ENCODE peak calls at places on chromosome 13, in nine cellular contexts. One of them, this sample, is unnamed.

GRCh38 chr13:60182907-60183306 is 19.2 kb upstream of the DIAPH3 start:
- DNase-seq in GM12891: no peak
- DNase-seq in upper lobe of left lung: no peak
- DNase-seq in Peyer's patch: no peak
- DNase-seq in suprapubic skin: no peak
- DNase-seq in adrenal gland: no peak
- DNase-seq in lower leg skin: no peak
- DNase-seq in esophagus squamous epithelium: no peak
- DNase-seq in HCT116: no peak
- DNase-seq in this sample: no peak

GRCh38 chr13:28539625-28540286 is 44.8 kb upstream of the FLT1 start:
- DNase-seq in GM12891: no peak
- DNase-seq in upper lobe of left lung: no peak
- DNase-seq in Peyer's patch: no peak
- DNase-seq in suprapubic skin: no peak
- DNase-seq in adrenal gland: no peak
- DNase-seq in lower leg skin: no peak
- DNase-seq in esophagus squamous epithelium: no peak
- DNase-seq in HCT116: no peak
- DNase-seq in this sample: no peak

GRCh38 chr13:73000027-73000674 is 58.7 kb upstream of the KLF5 start:
- DNase-seq in GM12891: no peak
- DNase-seq in upper lobe of left lung: no peak
- DNase-seq in Peyer's patch: no peak
- DNase-seq in suprapubic skin: no peak
- DNase-seq in adrenal gland: no peak
- DNase-seq in lower leg skin: no peak
- DNase-seq in esophagus squamous epithelium: no peak
- DNase-seq in HCT116: peak
- DNase-seq in this sample: no peak

GRCh38 chr13:19586904-19587634 is 25.7 kb upstream of the TPTE2 start:
- DNase-seq in GM12891: peak
- DNase-seq in upper lobe of left lung: peak
- DNase-seq in Peyer's patch: no peak
- DNase-seq in suprapubic skin: no peak
- DNase-seq in adrenal gland: no peak
- DNase-seq in lower leg skin: no peak
- DNase-seq in esophagus squamous epithelium: no peak
- DNase-seq in HCT116: no peak
- DNase-seq in this sample: no peak

GRCh38 chr13:110713642-110713952 is at the start of gene ING1:
- DNase-seq in GM12891: no peak
- DNase-seq in upper lobe of left lung: no peak
- DNase-seq in Peyer's patch: no peak
- DNase-seq in suprapubic skin: no peak
- DNase-seq in adrenal gland: no peak
- DNase-seq in lower leg skin: no peak
- DNase-seq in esophagus squamous epithelium: no peak
- DNase-seq in HCT116: no peak
- DNase-seq in this sample: no peak

GRCh38 chr13:100573121-100573520 is 15.5 kb downstream of the GGACT start:
- DNase-seq in GM12891: no peak
- DNase-seq in upper lobe of left lung: peak
- DNase-seq in Peyer's patch: peak
- DNase-seq in suprapubic skin: no peak
- DNase-seq in adrenal gland: peak
- DNase-seq in lower leg skin: peak
- DNase-seq in esophagus squamous epithelium: peak
- DNase-seq in HCT116: peak
- DNase-seq in this sample: peak

GRCh38 chr13:33547035-33547434 is 261.5 kb upstream of the STARD13 start:
- DNase-seq in GM12891: no peak
- DNase-seq in upper lobe of left lung: no peak
- DNase-seq in Peyer's patch: no peak
- DNase-seq in suprapubic skin: no peak
- DNase-seq in adrenal gland: no peak
- DNase-seq in lower leg skin: no peak
- DNase-seq in esophagus squamous epithelium: no peak
- DNase-seq in HCT116: no peak
- DNase-seq in this sample: no peak

GRCh38 chr13:99122171-99122570 is 78.5 kb upstream of the UBAC2 start:
- DNase-seq in GM12891: no peak
- DNase-seq in upper lobe of left lung: no peak
- DNase-seq in Peyer's patch: no peak
- DNase-seq in suprapubic skin: no peak
- DNase-seq in adrenal gland: no peak
- DNase-seq in lower leg skin: no peak
- DNase-seq in esophagus squamous epithelium: no peak
- DNase-seq in HCT116: no peak
- DNase-seq in this sample: no peak

GRCh38 chr13:35621989-35622388 is 145.5 kb upstream of the MAB21L1 start:
- DNase-seq in GM12891: no peak
- DNase-seq in upper lobe of left lung: no peak
- DNase-seq in Peyer's patch: no peak
- DNase-seq in suprapubic skin: no peak
- DNase-seq in adrenal gland: no peak
- DNase-seq in lower leg skin: no peak
- DNase-seq in esophagus squamous epithelium: no peak
- DNase-seq in HCT116: no peak
- DNase-seq in this sample: no peak

GRCh38 chr13:90732049-90732448 is 615.4 kb upstream of the MIR17HG start:
- DNase-seq in GM12891: no peak
- DNase-seq in upper lobe of left lung: no peak
- DNase-seq in Peyer's patch: no peak
- DNase-seq in suprapubic skin: no peak
- DNase-seq in adrenal gland: peak
- DNase-seq in lower leg skin: no peak
- DNase-seq in esophagus squamous epithelium: no peak
- DNase-seq in HCT116: no peak
- DNase-seq in this sample: no peak

GRCh38 chr13:33245505-33245904 is 40.0 kb downstream of the STARD13 start:
- DNase-seq in GM12891: no peak
- DNase-seq in upper lobe of left lung: no peak
- DNase-seq in Peyer's patch: no peak
- DNase-seq in suprapubic skin: no peak
- DNase-seq in adrenal gland: no peak
- DNase-seq in lower leg skin: no peak
- DNase-seq in esophagus squamous epithelium: no peak
- DNase-seq in HCT116: no peak
- DNase-seq in this sample: no peak

GRCh38 chr13:69108486-69108885 is 999.1 kb upstream of the ATXN8OS start:
- DNase-seq in GM12891: no peak
- DNase-seq in upper lobe of left lung: no peak
- DNase-seq in Peyer's patch: no peak
- DNase-seq in suprapubic skin: no peak
- DNase-seq in adrenal gland: no peak
- DNase-seq in lower leg skin: no peak
- DNase-seq in esophagus squamous epithelium: no peak
- DNase-seq in HCT116: no peak
- DNase-seq in this sample: no peak

GRCh38 chr13:110334841-110335490 is 27.9 kb downstream of the COL4A2 start:
- DNase-seq in GM12891: no peak
- DNase-seq in upper lobe of left lung: no peak
- DNase-seq in Peyer's patch: no peak
- DNase-seq in suprapubic skin: no peak
- DNase-seq in adrenal gland: peak
- DNase-seq in lower leg skin: no peak
- DNase-seq in esophagus squamous epithelium: no peak
- DNase-seq in HCT116: no peak
- DNase-seq in this sample: no peak

GRCh38 chr13:101007245-101007644 is 332.6 kb upstream of the TMTC4 start:
- DNase-seq in GM12891: no peak
- DNase-seq in upper lobe of left lung: no peak
- DNase-seq in Peyer's patch: no peak
- DNase-seq in suprapubic skin: no peak
- DNase-seq in adrenal gland: no peak
- DNase-seq in lower leg skin: no peak
- DNase-seq in esophagus squamous epithelium: no peak
- DNase-seq in HCT116: no peak
- DNase-seq in this sample: no peak

GRCh38 chr13:76820759-76821158 is 65.4 kb downstream of the KCTD12 start:
- DNase-seq in GM12891: no peak
- DNase-seq in upper lobe of left lung: no peak
- DNase-seq in Peyer's patch: no peak
- DNase-seq in suprapubic skin: peak
- DNase-seq in adrenal gland: peak
- DNase-seq in lower leg skin: peak
- DNase-seq in esophagus squamous epithelium: no peak
- DNase-seq in HCT116: no peak
- DNase-seq in this sample: no peak

GRCh38 chr13:34162545-34162936 is 344.6 kb downstream of the RFC3 start:
- DNase-seq in GM12891: no peak
- DNase-seq in upper lobe of left lung: no peak
- DNase-seq in Peyer's patch: no peak
- DNase-seq in suprapubic skin: no peak
- DNase-seq in adrenal gland: no peak
- DNase-seq in lower leg skin: no peak
- DNase-seq in esophagus squamous epithelium: no peak
- DNase-seq in HCT116: no peak
- DNase-seq in this sample: no peak

GRCh38 chr13:50676602-50677001 is 166.9 kb downstream of the DLEU7 start:
- DNase-seq in GM12891: no peak
- DNase-seq in upper lobe of left lung: no peak
- DNase-seq in Peyer's patch: no peak
- DNase-seq in suprapubic skin: no peak
- DNase-seq in adrenal gland: peak
- DNase-seq in lower leg skin: no peak
- DNase-seq in esophagus squamous epithelium: no peak
- DNase-seq in HCT116: no peak
- DNase-seq in this sample: peak

GRCh38 chr13:37109080-37109678 is 3.7 kb upstream of the CSNK1A1L start:
- DNase-seq in GM12891: no peak
- DNase-seq in upper lobe of left lung: no peak
- DNase-seq in Peyer's patch: no peak
- DNase-seq in suprapubic skin: no peak
- DNase-seq in adrenal gland: no peak
- DNase-seq in lower leg skin: peak
- DNase-seq in esophagus squamous epithelium: no peak
- DNase-seq in HCT116: no peak
- DNase-seq in this sample: no peak

GRCh38 chr13:67374391-67374790 is 144.3 kb upstream of the PCDH9 start:
- DNase-seq in GM12891: no peak
- DNase-seq in upper lobe of left lung: no peak
- DNase-seq in Peyer's patch: no peak
- DNase-seq in suprapubic skin: no peak
- DNase-seq in adrenal gland: no peak
- DNase-seq in lower leg skin: no peak
- DNase-seq in esophagus squamous epithelium: no peak
- DNase-seq in HCT116: no peak
- DNase-seq in this sample: no peak

GRCh38 chr13:22064854-22065646 is 394.2 kb downstream of the FGF9 start:
- DNase-seq in GM12891: no peak
- DNase-seq in upper lobe of left lung: no peak
- DNase-seq in Peyer's patch: no peak
- DNase-seq in suprapubic skin: no peak
- DNase-seq in adrenal gland: no peak
- DNase-seq in lower leg skin: no peak
- DNase-seq in esophagus squamous epithelium: no peak
- DNase-seq in HCT116: no peak
- DNase-seq in this sample: no peak

GRCh38 chr13:28423010-28423409 is 71.9 kb downstream of the FLT1 start:
- DNase-seq in GM12891: no peak
- DNase-seq in upper lobe of left lung: peak
- DNase-seq in Peyer's patch: no peak
- DNase-seq in suprapubic skin: no peak
- DNase-seq in adrenal gland: peak
- DNase-seq in lower leg skin: peak
- DNase-seq in esophagus squamous epithelium: no peak
- DNase-seq in HCT116: no peak
- DNase-seq in this sample: no peak

GRCh38 chr13:110123041-110123809 is 183.7 kb downstream of the COL4A1 start:
- DNase-seq in GM12891: no peak
- DNase-seq in upper lobe of left lung: no peak
- DNase-seq in Peyer's patch: no peak
- DNase-seq in suprapubic skin: no peak
- DNase-seq in adrenal gland: no peak
- DNase-seq in lower leg skin: peak
- DNase-seq in esophagus squamous epithelium: no peak
- DNase-seq in HCT116: no peak
- DNase-seq in this sample: no peak

GRCh38 chr13:112606125-112607001 is 18.4 kb upstream of the TUBGCP3 start:
- DNase-seq in GM12891: peak
- DNase-seq in upper lobe of left lung: peak
- DNase-seq in Peyer's patch: peak
- DNase-seq in suprapubic skin: peak
- DNase-seq in adrenal gland: peak
- DNase-seq in lower leg skin: peak
- DNase-seq in esophagus squamous epithelium: peak
- DNase-seq in HCT116: peak
- DNase-seq in this sample: peak
- TF ChIP-seq POLR2A in GM12891: no peak
- TF ChIP-seq POLR2A in upper lobe of left lung: no peak
- TF ChIP-seq POLR2A in Peyer's patch: no peak
- TF ChIP-seq POLR2A in suprapubic skin: no peak
- TF ChIP-seq POLR2A in adrenal gland: peak
- TF ChIP-seq POLR2A in lower leg skin: no peak
- TF ChIP-seq POLR2A in esophagus squamous epithelium: no peak
- TF ChIP-seq POLR2A in HCT116: no peak
- TF ChIP-seq POLR2A in this sample: peak

DNA sequence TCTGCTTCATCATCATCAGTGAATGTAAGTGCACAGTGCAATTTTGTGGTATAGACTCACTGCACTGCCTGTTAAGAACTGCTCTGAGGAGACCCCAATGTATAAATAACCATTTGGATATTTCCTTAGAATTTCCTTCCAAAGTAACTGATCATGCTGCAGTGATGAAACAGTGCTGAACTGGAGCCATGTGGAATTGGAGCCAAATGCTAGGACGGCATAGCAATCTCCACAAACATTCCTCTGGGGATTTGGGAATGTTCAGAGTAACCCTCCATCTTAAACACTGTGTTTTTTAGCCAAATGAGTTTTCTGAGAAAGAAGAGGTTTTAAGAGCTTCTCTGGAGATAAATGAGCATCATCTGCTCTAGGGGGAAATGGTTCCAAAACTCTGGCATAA is 98.2 kb downstream of the OLFM4 start:
- DNase-seq in GM12891: no peak
- DNase-seq in upper lobe of left lung: no peak
- DNase-seq in Peyer's patch: no peak
- DNase-seq in suprapubic skin: no peak
- DNase-seq in adrenal gland: no peak
- DNase-seq in lower leg skin: no peak
- DNase-seq in esophagus squamous epithelium: no peak
- DNase-seq in HCT116: no peak
- DNase-seq in this sample: no peak
- TF ChIP-seq POLR2A in GM12891: no peak
- TF ChIP-seq POLR2A in upper lobe of left lung: no peak
- TF ChIP-seq POLR2A in Peyer's patch: no peak
- TF ChIP-seq POLR2A in suprapubic skin: no peak
- TF ChIP-seq POLR2A in adrenal gland: no peak
- TF ChIP-seq POLR2A in lower leg skin: no peak
- TF ChIP-seq POLR2A in esophagus squamous epithelium: no peak
- TF ChIP-seq POLR2A in HCT116: no peak
- TF ChIP-seq POLR2A in this sample: no peak

GRCh38 chr13:40770934-40771618 is at the start of gene MRPS31:
- DNase-seq in GM12891: peak
- DNase-seq in upper lobe of left lung: peak
- DNase-seq in Peyer's patch: peak
- DNase-seq in suprapubic skin: peak
- DNase-seq in adrenal gland: peak
- DNase-seq in lower leg skin: peak
- DNase-seq in esophagus squamous epithelium: peak
- DNase-seq in HCT116: peak
- DNase-seq in this sample: peak
- TF ChIP-seq POLR2A in GM12891: peak
- TF ChIP-seq POLR2A in upper lobe of left lung: peak
- TF ChIP-seq POLR2A in Peyer's patch: peak
- TF ChIP-seq POLR2A in suprapubic skin: peak
- TF ChIP-seq POLR2A in adrenal gland: peak
- TF ChIP-seq POLR2A in lower leg skin: no peak
- TF ChIP-seq POLR2A in esophagus squamous epithelium: peak
- TF ChIP-seq POLR2A in HCT116: peak
- TF ChIP-seq POLR2A in this sample: peak

GRCh38 chr13:48403151-48403631 is 9.7 kb downstream of the LPAR6 start:
- DNase-seq in GM12891: peak
- DNase-seq in upper lobe of left lung: no peak
- DNase-seq in Peyer's patch: no peak
- DNase-seq in suprapubic skin: no peak
- DNase-seq in adrenal gland: no peak
- DNase-seq in lower leg skin: no peak
- DNase-seq in esophagus squamous epithelium: no peak
- DNase-seq in HCT116: no peak
- DNase-seq in this sample: no peak
- TF ChIP-seq POLR2A in GM12891: no peak
- TF ChIP-seq POLR2A in upper lobe of left lung: no peak
- TF ChIP-seq POLR2A in Peyer's patch: no peak
- TF ChIP-seq POLR2A in suprapubic skin: no peak
- TF ChIP-seq POLR2A in adrenal gland: peak
- TF ChIP-seq POLR2A in lower leg skin: no peak
- TF ChIP-seq POLR2A in esophagus squamous epithelium: no peak
- TF ChIP-seq POLR2A in HCT116: no peak
- TF ChIP-seq POLR2A in this sample: no peak

This sample was measured in H54.